ENCODE peak calls at places on chromosomes 1 and 21, in nine cellular contexts. W is CD4-positive, alpha-beta memory T cell; B is GF-D8; Z is CD4-positive, CD25-positive, alpha-beta regulatory T cell; I is mesendoderm; M is LoVo; L is HT1080; A is nephron progenitor cell; Y is caudate nucleus. R is an unnamed sample.

GRCh38 chr1:244050835-244051444 is at the start of gene ZBTB18:
- DNase-seq in W (no peak), B (no peak), Z (no peak), I (peak; percentile 78), M (no peak), L (peak; percentile 29), A (no peak), Y (no peak), R (peak; percentile 58)

GRCh38 chr1:39490596-39491145 is 765 bp upstream of the BMP8A start:
- DNase-seq in W (peak; percentile 14), B (no peak), Z (peak; percentile 15), I (no peak), M (no peak), L (no peak), A (no peak), Y (peak; percentile 59), R (no peak)

GRCh38 chr1:117572546-117572945 is 33.3 kb upstream of the TENT5C start:
- DNase-seq in W (peak; percentile 26), B (no peak), Z (peak; percentile 3), I (no peak), M (no peak), L (no peak), A (no peak), Y (no peak), R (no peak)

GRCh38 chr1:113247805-113248204 is 142.5 kb upstream of the MAGI3 start:
- DNase-seq in W (no peak), B (no peak), Z (no peak), I (no peak), M (no peak), L (no peak), A (no peak), Y (no peak), R (no peak)

GRCh38 chr1:83671586-83671985 is 327.3 kb downstream of the TTLL7 start:
- DNase-seq in W (no peak), B (no peak), Z (no peak), I (no peak), M (no peak), L (no peak), A (no peak), Y (no peak), R (no peak)

GRCh38 chr1:44505210-44505993 is 100.3 kb downstream of the RNF220 start:
- DNase-seq in W (no peak), B (no peak), Z (no peak), I (no peak), M (no peak), L (no peak), A (no peak), Y (no peak), R (no peak)

GRCh38 chr1:101221945-101222429 is 14.8 kb upstream of the S1PR1 start:
- DNase-seq in W (no peak), B (no peak), Z (no peak), I (no peak), M (no peak), L (no peak), A (no peak), Y (no peak), R (no peak)

GRCh38 chr1:154851392-154852177 is 18.5 kb downstream of the KCNN3 start:
- DNase-seq in W (no peak), B (no peak), Z (no peak), I (peak; percentile 60), M (no peak), L (no peak), A (peak; percentile 66), Y (no peak), R (peak; percentile 48)

GRCh38 chr1:34057347-34057746 is 107.7 kb downstream of the CSMD2 start:
- DNase-seq in W (no peak), B (no peak), Z (no peak), I (peak; percentile 36), M (no peak), L (no peak), A (peak; percentile 43), Y (no peak), R (no peak)

GRCh38 chr1:227728059-227728891 is 6.8 kb downstream of the JMJD4 start:
- DNase-seq in W (peak; percentile 46), B (no peak), Z (peak; percentile 72), I (peak; percentile 83), M (peak; percentile 83), L (peak; percentile 81), A (peak; percentile 85), Y (peak; percentile 54), R (peak; percentile 90)

GRCh38 chr1:97820470-97821188 is 100.2 kb downstream of the DPYD start:
- DNase-seq in W (no peak), B (peak; percentile 11), Z (no peak), I (peak; percentile 32), M (peak; percentile 25), L (peak; percentile 40), A (no peak), Y (no peak), R (peak; percentile 14)

GRCh38 chr21:43188712-43189151 is 19.9 kb downstream of the CRYAA start:
- DNase-seq in W (no peak), B (no peak), Z (no peak), I (no peak), M (no peak), L (no peak), A (no peak), Y (peak; percentile 21), R (no peak)

GRCh38 chr1:16922466-16922865 is 735 bp downstream of the CROCC start:
- DNase-seq in W (no peak), B (no peak), Z (no peak), I (no peak), M (no peak), L (no peak), A (no peak), Y (no peak), R (no peak)

GRCh38 chr1:37699147-37699546 is 6.8 kb downstream of the CDCA8 start:
- DNase-seq in W (no peak), B (no peak), Z (no peak), I (no peak), M (no peak), L (no peak), A (no peak), Y (no peak), R (no peak)

GRCh38 chr1:15243275-15244043 is 3.6 kb upstream of the FHAD1 start:
- DNase-seq in W (no peak), B (no peak), Z (no peak), I (no peak), M (no peak), L (no peak), A (no peak), Y (no peak), R (no peak)

GRCh38 chr1:70143052-70143659 is 62.2 kb downstream of the LRRC40 start:
- DNase-seq in W (no peak), B (no peak), Z (no peak), I (peak; percentile 19), M (no peak), L (peak; percentile 36), A (no peak), Y (no peak), R (peak; percentile 36)

GRCh38 chr1:217562229-217562878 is 68.5 kb downstream of the GPATCH2 start:
- DNase-seq in W (no peak), B (no peak), Z (no peak), I (peak; percentile 3), M (no peak), L (peak; percentile 81), A (no peak), Y (no peak), R (no peak)

GRCh38 chr1:100299521-100300222 is 33.7 kb downstream of the RTCA start:
- DNase-seq in W (no peak), B (no peak), Z (no peak), I (no peak), M (no peak), L (no peak), A (no peak), Y (no peak), R (no peak)

GRCh38 chr1:232271991-232272589 is 357.8 kb downstream of the SIPA1L2 start:
- DNase-seq in W (no peak), B (no peak), Z (no peak), I (peak; percentile 54), M (no peak), L (peak; percentile 34), A (no peak), Y (no peak), R (no peak)

GRCh38 chr1:80882552-80882951 is 918.2 kb upstream of the ADGRL2 start:
- DNase-seq in W (no peak), B (no peak), Z (no peak), I (peak; percentile 51), M (no peak), L (peak; percentile 36), A (no peak), Y (no peak), R (no peak)

GRCh38 chr21:43303240-43304178 is 123.4 kb downstream of the SIK1 start:
- DNase-seq in W (no peak), B (no peak), Z (no peak), I (no peak), M (no peak), L (no peak), A (no peak), Y (no peak), R (no peak)

GRCh38 chr21:19853709-19854575 is 1144.3 kb upstream of the NCAM2 start:
- DNase-seq in W (no peak), B (no peak), Z (no peak), I (no peak), M (no peak), L (no peak), A (peak; percentile 44), Y (no peak), R (peak; percentile 10)

GRCh38 chr1:203590559-203590958 is 36.1 kb upstream of the ATP2B4 start:
- DNase-seq in W (no peak), B (no peak), Z (no peak), I (peak; percentile 73), M (peak; percentile 73), L (no peak), A (no peak), Y (no peak), R (no peak)

GRCh38 chr1:184056921-184057496 is 5.5 kb downstream of the TSEN15 start:
- DNase-seq in W (no peak), B (no peak), Z (no peak), I (peak; percentile 84), M (no peak), L (peak; percentile 72), A (no peak), Y (no peak), R (no peak)

GRCh38 chr1:167095368-167095767 is 1.5 kb downstream of the STYXL2 start:
- DNase-seq in W (no peak), B (no peak), Z (no peak), I (no peak), M (peak; percentile 46), L (peak; percentile 69), A (no peak), Y (no peak), R (no peak)

GRCh38 chr1:208113036-208113435 is 131.1 kb downstream of the PLXNA2 start:
- DNase-seq in W (no peak), B (no peak), Z (no peak), I (peak; percentile 55), M (no peak), L (no peak), A (no peak), Y (no peak), R (no peak)

GRCh38 chr21:46061950-46062349 is 36.0 kb upstream of the COL6A2 start:
- DNase-seq in W (no peak), B (no peak), Z (no peak), I (no peak), M (no peak), L (no peak), A (no peak), Y (no peak), R (no peak)